ENCODE peak calls at places on chromosomes 11 and 22, in ten cellular contexts. U is kidney; H is activated T-cell treated with anti-CD3 and anti-CD28 coated beads, Interleukin-2, amount 50 U/mL, for 24 hours; P is activated CD4-positive, CD25-positive, alpha-beta regulatory T cell; S is right cardiac atrium; Y is B cell; T is H7; Q is BE2C; X is thoracic aorta; E is stimulated activated CD8-positive, alpha-beta memory T cell treated with anti-CD3 and anti-CD28 coated beads, Interleukin-15, amount 100 ng/mL, for 48 hours. I is an unnamed sample.

GRCh38 chr11:44345781-44346180 is 35.8 kb upstream of the ALX4 start:
- DNase-seq in X (no peak), T (no peak), P (no peak), S (no peak), U (no peak), H (no peak), Q (no peak), Y (no peak), E (no peak), I (no peak)

GRCh38 chr11:66892926-66893325 is 36.1 kb downstream of the LRFN4 start:
- DNase-seq in E (no peak), T (no peak), X (no peak), Y (no peak), P (no peak), Q (no peak), H (no peak), S (no peak), U (no peak), I (no peak)

GRCh38 chr11:996681-997080 is 39.8 kb downstream of the MUC6 start:
- DNase-seq in Y (no peak), P (no peak), H (no peak), E (no peak), T (no peak), Q (no peak), S (no peak), U (no peak), X (no peak), I (no peak)

GRCh38 chr11:43943931-43944751 is 1.7 kb downstream of the C11orf96 start:
- DNase-seq in E (no peak), U (no peak), P (no peak), Q (peak), X (no peak), S (peak), T (peak), Y (no peak), H (peak), I (no peak)

GRCh38 chr22:21003782-21004181 is 1.9 kb upstream of the THAP7 start:
- DNase-seq in P (no peak), Y (no peak), H (no peak), E (no peak), U (peak), T (no peak), X (no peak), Q (no peak), S (peak), I (no peak)

GRCh38 chr11:127345819-127346459 is 345.4 kb upstream of the KIRREL3 start:
- DNase-seq in Q (peak), H (peak), T (peak), Y (no peak), S (peak), X (no peak), E (no peak), U (no peak), P (no peak), I (no peak)

GRCh38 chr11:30244255-30244654 is 13.4 kb downstream of the FSHB start:
- DNase-seq in S (no peak), H (no peak), T (no peak), E (no peak), Y (no peak), U (no peak), Q (no peak), X (no peak), P (no peak), I (no peak)

GRCh38 chr11:113874920-113875413 is 405 bp downstream of the USP28 start:
- DNase-seq in S (no peak), X (no peak), Y (peak), H (no peak), P (peak), T (no peak), E (no peak), Q (no peak), U (no peak), I (no peak)

GRCh38 chr11:129637473-129637872 is 178.2 kb upstream of the TMEM45B start:
- DNase-seq in X (no peak), S (no peak), H (no peak), Y (no peak), E (no peak), Q (no peak), T (no peak), P (no peak), U (no peak), I (no peak)

GRCh38 chr11:101993172-101993571 is 54.1 kb upstream of the CFAP300 start:
- DNase-seq in Q (no peak), T (no peak), U (no peak), Y (no peak), S (no peak), X (no peak), E (no peak), H (no peak), P (no peak), I (no peak)

GRCh38 chr11:122898799-122899198 is 16.2 kb downstream of the JHY start:
- DNase-seq in T (no peak), H (no peak), Q (no peak), S (no peak), Y (no peak), P (no peak), U (no peak), E (no peak), X (no peak), I (no peak)

GRCh38 chr22:31891366-31892079 is 52.8 kb upstream of the YWHAH start:
- DNase-seq in E (no peak), X (no peak), U (no peak), T (no peak), Q (no peak), S (no peak), H (no peak), P (no peak), Y (no peak), I (no peak)

GRCh38 chr11:45238724-45239123 is 47.4 kb downstream of the SYT13 start:
- DNase-seq in P (no peak), H (no peak), Q (no peak), X (no peak), S (no peak), U (no peak), Y (no peak), E (no peak), T (no peak), I (no peak)

GRCh38 chr11:134951305-134951700 is 539.3 kb upstream of the B3GAT1 start:
- DNase-seq in Q (no peak), S (no peak), E (no peak), X (no peak), H (no peak), T (peak), Y (no peak), P (no peak), U (no peak), I (no peak)

GRCh38 chr11:17543574-17544180 is 539 bp downstream of the USH1C start:
- DNase-seq in Q (no peak), E (no peak), S (no peak), U (no peak), T (no peak), Y (no peak), X (no peak), H (no peak), P (no peak), I (no peak)

GRCh38 chr11:62137276-62137861 is 13.6 kb downstream of the INCENP start:
- DNase-seq in E (no peak), X (no peak), Q (no peak), T (no peak), H (peak), S (no peak), U (no peak), Y (no peak), P (no peak), I (no peak)

GRCh38 chr11:132125855-132126841 is 755.7 kb downstream of the NTM start:
- DNase-seq in S (peak), Y (no peak), U (no peak), Q (no peak), T (peak), E (no peak), P (no peak), X (no peak), H (no peak), I (peak)

GRCh38 chr22:26404851-26405357 is 24.2 kb upstream of the ASPHD2 start:
- DNase-seq in P (no peak), Q (no peak), E (no peak), X (no peak), S (no peak), H (no peak), U (no peak), Y (no peak), T (no peak), I (no peak)

GRCh38 chr11:88292156-88292844 is 45.2 kb downstream of the CTSC start:
- DNase-seq in S (no peak), P (no peak), H (no peak), Q (peak), Y (no peak), X (no peak), U (no peak), E (no peak), T (no peak), I (no peak)

GRCh38 chr11:118171274-118172062 is 5.0 kb downstream of the SCN2B start:
- DNase-seq in T (peak), H (peak), U (peak), Q (peak), X (no peak), P (peak), Y (peak), E (peak), S (peak), I (no peak)

GRCh38 chr11:96878299-96879051 is 488.7 kb downstream of the JRKL start:
- DNase-seq in Q (no peak), S (no peak), H (no peak), T (no peak), E (no peak), P (no peak), X (no peak), U (peak), Y (no peak), I (no peak)

GRCh38 chr11:6404341-6405038 is 14.2 kb downstream of the SMPD1 start:
- DNase-seq in S (no peak), H (no peak), T (peak), U (no peak), P (no peak), E (no peak), X (no peak), Y (no peak), Q (no peak), I (no peak)

GRCh38 chr22:49905465-49905864 is 12.8 kb downstream of the ALG12 start:
- DNase-seq in X (no peak), P (no peak), Q (no peak), U (peak), H (no peak), T (no peak), S (no peak), E (no peak), Y (no peak), I (no peak)

GRCh38 chr11:105244157-105244820 is 104.7 kb upstream of the CARD18 start:
- DNase-seq in U (no peak), X (peak), Y (no peak), P (no peak), E (no peak), Q (no peak), S (no peak), H (no peak), T (no peak), I (no peak)

GRCh38 chr11:126799974-126800373 is 200.6 kb downstream of the KIRREL3 start:
- DNase-seq in S (no peak), P (no peak), X (no peak), U (no peak), Q (no peak), Y (no peak), E (no peak), T (no peak), H (no peak), I (no peak)

GRCh38 chr11:22466809-22467208 is 128.6 kb downstream of the SLC17A6 start:
- DNase-seq in Q (no peak), E (no peak), U (no peak), P (no peak), H (no peak), X (no peak), Y (no peak), S (no peak), T (no peak), I (no peak)